ENCODE peak calls at places on chromosomes 7 and 10, in four cellular contexts. A, Q, S and R are unnamed samples.

GRCh38 chr7:149566103-149566502 is 68.5 kb upstream of the ZNF746 start:
- DNase-seq in A (no peak), Q (no peak), S (no peak), R (no peak)

GRCh38 chr7:79529896-79530235 is 76.4 kb upstream of the MAGI2 start:
- DNase-seq in A (no peak), Q (no peak), S (no peak), R (no peak)

GRCh38 chr10:103661198-103661950 is 167.9 kb downstream of the NEURL1 start:
- DNase-seq in A (peak; percentile 89), Q (peak; percentile 82), S (peak; percentile 53), R (peak; percentile 74)

GRCh38 chr10:26446258-26446657 is 8.1 kb downstream of the APBB1IP start:
- DNase-seq in A (no peak), Q (no peak), S (no peak), R (no peak)

GRCh38 chr10:481636-482035 is 207.8 kb downstream of the DIP2C start:
- DNase-seq in A (no peak), Q (no peak), S (no peak), R (no peak)

GRCh38 chr10:70722820-70723424 is 50.6 kb downstream of the ADAMTS14 start:
- DNase-seq in A (no peak), Q (peak; percentile 53), S (no peak), R (no peak)

GRCh38 chr7:151161757-151162156 is 5.7 kb downstream of the GBX1 start:
- DNase-seq in A (no peak), Q (no peak), S (no peak), R (no peak)

GRCh38 chr7:105444342-105444938 is 55.7 kb upstream of the SRPK2 start:
- DNase-seq in A (no peak), Q (no peak), S (no peak), R (no peak)

GRCh38 chr7:74030861-74031260 is 2.9 kb downstream of the ELN start:
- DNase-seq in A (no peak), Q (no peak), S (no peak), R (no peak)

GRCh38 chr7:47336178-47337020 is 245.5 kb downstream of the TNS3 start:
- DNase-seq in A (no peak), Q (peak; percentile 34), S (no peak), R (no peak)